ENCODE peak calls at places on chromosomes 5 and 9, in five cellular contexts. E is ureter, F is Kasumi-1, T is cardiac septum, K is left ventricle myocardium inferior. B is an unnamed sample.

GRCh38 chr5:95022967-95023695 is 261.8 kb downstream of the MCTP1 start:
- DNase-seq in T (no peak), K (no peak), E (no peak), F (peak; percentile 72), B (no peak)

GRCh38 chr5:10400834-10401233 is 40.8 kb upstream of the ROPN1L start:
- DNase-seq in K (no peak), F (no peak), E (no peak), T (no peak), B (no peak)

GRCh38 chr5:127909821-127910220 is 173.7 kb upstream of the SLC12A2 start:
- DNase-seq in T (no peak), F (no peak), K (no peak), E (no peak), B (no peak)

GRCh38 chr5:84290161-84290560 is 94.5 kb downstream of the EDIL3 start:
- DNase-seq in F (no peak), T (no peak), K (no peak), E (no peak), B (no peak)

GRCh38 chr9:90014421-90014820 is 409.6 kb downstream of the GADD45G start:
- DNase-seq in E (peak; percentile 59), T (peak; percentile 6), K (no peak), F (no peak), B (no peak)

GRCh38 chr5:78811121-78811832 is 162.7 kb upstream of the LHFPL2 start:
- DNase-seq in F (no peak), K (no peak), T (no peak), E (no peak), B (no peak)

GRCh38 chr5:178869577-178869976 is 9.8 kb downstream of the ZNF354B start:
- DNase-seq in F (no peak), E (no peak), T (no peak), K (no peak), B (no peak)

GRCh38 chr5:757346-757930 is 27.1 kb downstream of the ZDHHC11B start:
- DNase-seq in F (no peak), K (no peak), T (peak; percentile 76), E (peak; percentile 57), B (no peak)

B was measured in chondrocyte.